ENCODE peak calls at places on chromosomes 6 and 20, in seven cellular contexts. G, H, K, P, N, U and Z are unnamed samples.

GRCh38 chr6:135066806-135067205 is 12.2 kb upstream of the HBS1L start:
- DNase-seq in G (peak; percentile 3), H (no peak), K (no peak), P (no peak), N (no peak), U (no peak), Z (no peak)

GRCh38 chr6:168208436-168208835 is 111.1 kb downstream of the DACT2 start:
- DNase-seq in G (no peak), H (no peak), K (no peak), P (no peak), N (no peak), U (no peak), Z (no peak)

GRCh38 chr20:51470907-51471411 is 71.6 kb downstream of the NFATC2 start:
- DNase-seq in G (no peak), H (no peak), K (no peak), P (no peak), N (no peak), U (no peak), Z (no peak)

GRCh38 chr20:23255658-23256385 is 94.8 kb upstream of the NXT1 start:
- DNase-seq in G (no peak), H (no peak), K (no peak), P (no peak), N (peak; percentile 73), U (no peak), Z (no peak)

GRCh38 chr6:166530211-166531045 is 56.0 kb downstream of the RAMACL start:
- DNase-seq in G (peak; percentile 31), H (no peak), K (no peak), P (no peak), N (no peak), U (no peak), Z (no peak)

GRCh38 chr6:106609699-106610098 is 19.6 kb downstream of the RTN4IP1 start:
- DNase-seq in G (no peak), H (no peak), K (no peak), P (no peak), N (peak; percentile 12), U (peak; percentile 37), Z (no peak)

GRCh38 chr6:26321005-26321404 is 44.0 kb upstream of the BTN3A2 start:
- DNase-seq in G (no peak), H (no peak), K (no peak), P (no peak), N (no peak), U (no peak), Z (no peak)

GRCh38 chr6:155717369-155717768 is 261.7 kb upstream of the NOX3 start:
- DNase-seq in G (no peak), H (no peak), K (no peak), P (no peak), N (no peak), U (no peak), Z (no peak)

GRCh38 chr20:6311841-6312655 is 189.2 kb upstream of the FERMT1 start:
- DNase-seq in G (no peak), H (no peak), K (no peak), P (no peak), N (peak; percentile 13), U (no peak), Z (no peak)

GRCh38 chr6:37495199-37495913 is 4.3 kb downstream of the CCDC167 start:
- DNase-seq in G (no peak), H (no peak), K (no peak), P (no peak), N (no peak), U (no peak), Z (no peak)

GRCh38 chr6:53956068-53956711 is 155.1 kb upstream of the MLIP start:
- DNase-seq in G (peak; percentile 50), H (peak; percentile 57), K (no peak), P (peak; percentile 44), N (peak; percentile 57), U (peak; percentile 80), Z (peak; percentile 60)

GRCh38 chr6:118679293-118679692 is 27.9 kb upstream of the CEP85L start:
- DNase-seq in G (no peak), H (no peak), K (no peak), P (no peak), N (peak; percentile 55), U (no peak), Z (peak; percentile 28)

GRCh38 chr6:151806757-151807512 is 547 bp upstream of the ESR1 start:
- DNase-seq in G (peak; percentile 51), H (no peak), K (no peak), P (no peak), N (peak; percentile 65), U (no peak), Z (no peak)

GRCh38 chr6:69719602-69720193 is 77.1 kb downstream of the LMBRD1 start:
- DNase-seq in G (peak; percentile 42), H (no peak), K (no peak), P (no peak), N (peak; percentile 65), U (no peak), Z (peak; percentile 43)
- TF ChIP-seq CTCF in G (peak; percentile 59), H (peak; percentile 39), K (no peak), P (peak; percentile 53), N (peak; percentile 50), U (peak; percentile 32), Z (peak; percentile 74)

GRCh38 chr20:909641-910040 is 6.5 kb downstream of the ANGPT4 start:
- DNase-seq in G (no peak), H (no peak), K (no peak), P (no peak), N (no peak), U (no peak), Z (no peak)
- TF ChIP-seq CTCF in G (no peak), H (no peak), K (no peak), P (no peak), N (no peak), U (no peak), Z (no peak)

GRCh38 chr6:1406306-1407058 is 17.1 kb downstream of the FOXF2 start:
- DNase-seq in G (peak; percentile 10), H (no peak), K (no peak), P (no peak), N (no peak), U (no peak), Z (peak; percentile 57)
- TF ChIP-seq CTCF in G (no peak), H (no peak), K (no peak), P (no peak), N (no peak), U (no peak), Z (peak; percentile 59)

GRCh38 chr6:136959471-136959891 is 37.4 kb downstream of the SLC35D3 start:
- DNase-seq in G (no peak), H (no peak), K (no peak), P (peak; percentile 35), N (no peak), U (no peak), Z (no peak)

GRCh38 chr6:136955123-136955522 is 33.0 kb downstream of the SLC35D3 start:
- DNase-seq in G (no peak), H (no peak), K (no peak), P (no peak), N (no peak), U (no peak), Z (no peak)

GRCh38 chr6:136958168-136958567 is 36.1 kb downstream of the SLC35D3 start:
- DNase-seq in G (no peak), H (no peak), K (no peak), P (no peak), N (no peak), U (no peak), Z (no peak)

GRCh38 chr6:136952714-136953260 is 30.7 kb downstream of the SLC35D3 start:
- DNase-seq in G (no peak), H (no peak), K (no peak), P (no peak), N (no peak), U (no peak), Z (no peak)

GRCh38 chr6:136956590-136957573 is 34.8 kb downstream of the SLC35D3 start:
- DNase-seq in G (no peak), H (no peak), K (no peak), P (no peak), N (no peak), U (peak; percentile 45), Z (no peak)
- TF ChIP-seq CTCF in G (peak; percentile 1), H (no peak), K (no peak), P (peak; percentile 33), N (no peak), U (no peak), Z (no peak)